ENCODE peak calls at places on chromosomes 3 and 15, in ten cellular contexts. E, A, M, T, S, I, C, P, B and Q are unnamed samples.
A peak's percentile ranks its signal among the peaks of the same experiment; 100 is the strongest.

GRCh38 chr15:45254405-45255293 is 2.6 kb downstream of the SLC28A2 start:
- DNase-seq in B (peak; percentile 32), M (no peak), S (peak; percentile 82), T (no peak), A (peak; percentile 71), I (no peak), P (peak; percentile 66), E (no peak), C (no peak), Q (peak; percentile 29)

GRCh38 chr15:43256341-43256740 is 10.4 kb downstream of the TGM5 start:
- DNase-seq in M (no peak), I (no peak), E (no peak), B (no peak), T (no peak), S (no peak), P (no peak), C (no peak), A (no peak), Q (no peak)

GRCh38 chr3:145750657-145751056 is 410.3 kb downstream of the PLOD2 start:
- DNase-seq in S (no peak), I (no peak), B (no peak), A (no peak), C (no peak), E (no peak), T (no peak), M (no peak), P (no peak), Q (no peak)

GRCh38 chr3:69767571-69767970 is 28.3 kb downstream of the MITF start:
- DNase-seq in M (no peak), C (peak; percentile 83), I (no peak), P (no peak), E (no peak), S (no peak), B (no peak), A (no peak), T (no peak), Q (no peak)

GRCh38 chr3:29937185-29937584 is 656.3 kb downstream of the RBMS3 start:
- DNase-seq in A (peak; percentile 66), M (no peak), E (no peak), T (peak; percentile 7), P (peak; percentile 64), C (no peak), S (no peak), B (no peak), I (peak; percentile 48), Q (peak; percentile 34)

GRCh38 chr15:44566176-44566575 is 29.2 kb downstream of the EIF3J start:
- DNase-seq in S (no peak), B (no peak), T (no peak), P (no peak), I (no peak), E (no peak), A (no peak), M (no peak), C (no peak), Q (no peak)

GRCh38 chr15:48564690-48565089 is 80.8 kb downstream of the FBN1 start:
- DNase-seq in C (no peak), T (no peak), S (no peak), P (peak; percentile 25), A (no peak), M (no peak), B (no peak), I (no peak), E (no peak), Q (no peak)

GRCh38 chr3:134249935-134250716 is 533 bp downstream of the RYK start:
- DNase-seq in I (peak; percentile 54), T (no peak), P (peak; percentile 61), A (peak; percentile 28), B (peak; percentile 79), S (no peak), M (no peak), E (peak; percentile 48), C (peak; percentile 65), Q (no peak)

GRCh38 chr3:186281172-186281571 is 80.9 kb downstream of the DGKG start:
- DNase-seq in M (no peak), B (no peak), P (peak; percentile 39), E (no peak), T (no peak), S (no peak), C (no peak), I (peak; percentile 62), A (peak; percentile 88), Q (peak; percentile 12)

GRCh38 chr3:195095035-195095703 is 175.8 kb downstream of the XXYLT1 start:
- DNase-seq in C (peak; percentile 39), P (no peak), E (no peak), M (no peak), I (no peak), A (no peak), T (no peak), S (no peak), B (no peak), Q (no peak)

GRCh38 chr3:47421741-47422649 is 41.2 kb downstream of the PTPN23 start:
- DNase-seq in M (no peak), P (peak; percentile 42), I (peak; percentile 25), B (no peak), A (no peak), C (no peak), T (no peak), E (no peak), S (no peak), Q (no peak)

GRCh38 chr15:73440571-73440970 is 2.4 kb upstream of the REC114 start:
- DNase-seq in E (no peak), A (no peak), C (no peak), S (no peak), B (no peak), I (no peak), M (no peak), P (no peak), T (no peak), Q (no peak)

GRCh38 chr3:30188713-30189112 is 417.7 kb upstream of the TGFBR2 start:
- DNase-seq in T (peak; percentile 62), S (no peak), M (no peak), A (peak; percentile 44), P (peak; percentile 85), E (no peak), I (no peak), B (peak; percentile 6), C (no peak), Q (peak; percentile 55)

GRCh38 chr3:134058728-134059601 is 29.2 kb upstream of the SLCO2A1 start:
- DNase-seq in B (no peak), E (no peak), M (no peak), P (no peak), S (no peak), T (no peak), I (no peak), C (no peak), A (no peak), Q (no peak)

GRCh38 chr15:70101459-70102113 is 3.9 kb upstream of the TLE3 start:
- DNase-seq in C (no peak), A (peak; percentile 86), S (no peak), E (no peak), I (peak; percentile 98), P (peak; percentile 74), M (peak; percentile 82), B (peak; percentile 89), T (no peak), Q (no peak)

GRCh38 chr3:24591661-24592555 is 97.3 kb upstream of the THRB start:
- DNase-seq in T (peak; percentile 70), M (no peak), E (no peak), S (no peak), A (no peak), I (no peak), B (no peak), P (peak; percentile 99), C (no peak), Q (peak; percentile 99)

GRCh38 chr3:71408903-71409302 is 174.6 kb downstream of the FOXP1 start:
- DNase-seq in E (no peak), T (no peak), B (no peak), I (no peak), A (no peak), P (no peak), S (no peak), C (no peak), M (no peak), Q (no peak)
- H3K27ac ChIP-seq in E (no peak overlapping the region), T (no peak overlapping the region), B (no peak overlapping the region), I (no peak overlapping the region), A (no peak overlapping the region), P (no peak overlapping the region), S (no peak overlapping the region), C (no peak overlapping the region), M (no peak overlapping the region), Q (no peak overlapping the region)

GRCh38 chr15:56098230-56098899 is 105.0 kb upstream of the NEDD4 start:
- DNase-seq in E (no peak), T (no peak), A (peak; percentile 21), I (no peak), P (no peak), M (no peak), B (peak; percentile 5), C (no peak), S (no peak), Q (no peak)
- H3K27ac ChIP-seq in E (no peak overlapping the region), T (no peak overlapping the region), A (no peak overlapping the region), I (no peak overlapping the region), P (no peak overlapping the region), M (no peak overlapping the region), B (peak overlapping the region; percentile 5), C (no peak overlapping the region), S (no peak overlapping the region), Q (no peak overlapping the region)

DNA sequence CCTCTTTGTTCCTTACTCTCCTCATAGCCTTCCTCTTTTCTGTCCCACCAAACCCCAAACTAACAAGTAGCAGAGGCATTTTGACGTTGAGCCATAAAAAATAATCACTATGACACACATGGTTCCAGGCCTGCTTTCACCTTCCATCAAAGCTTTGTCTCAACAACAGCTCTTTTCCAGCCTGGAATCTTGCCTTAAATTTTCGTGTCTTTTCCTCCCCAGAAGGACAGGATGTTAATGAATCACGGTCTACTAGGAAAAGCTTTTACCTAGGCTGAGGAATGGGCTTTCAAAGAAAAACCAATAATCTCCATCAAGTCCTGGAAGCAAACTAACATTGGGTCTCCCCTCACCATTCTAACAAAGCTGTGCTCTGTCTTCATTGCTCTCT is 107.1 kb upstream of the SLC4A7 start:
- DNase-seq in M (no peak), B (no peak), E (no peak), P (no peak), T (no peak), S (no peak), I (peak; percentile 16), C (no peak), A (peak; percentile 20), Q (no peak)
- H3K27ac ChIP-seq in M (no peak overlapping the region), B (peak overlapping the region; percentile 39), E (no peak overlapping the region), P (no peak overlapping the region), T (no peak overlapping the region), S (peak overlapping the region; percentile 90), I (no peak overlapping the region), C (peak overlapping the region; percentile 68), A (peak overlapping the region; percentile 39), Q (peak overlapping the region; percentile 74)

GRCh38 chr3:67016522-67017080 is 18.5 kb downstream of the KBTBD8 start:
- DNase-seq in B (no peak), T (no peak), M (no peak), P (no peak), S (no peak), E (no peak), C (no peak), A (no peak), I (no peak), Q (no peak)
- H3K27ac ChIP-seq in B (no peak overlapping the region), T (no peak overlapping the region), M (no peak overlapping the region), P (no peak overlapping the region), S (no peak overlapping the region), E (no peak overlapping the region), C (no peak overlapping the region), A (no peak overlapping the region), I (peak overlapping the region; percentile 82), Q (no peak overlapping the region)

GRCh38 chr3:13515786-13516783 is 32.8 kb upstream of the FBLN2 start:
- DNase-seq in S (no peak), P (no peak), A (no peak), B (no peak), E (no peak), M (no peak), T (no peak), C (no peak), I (peak; percentile 64), Q (no peak)
- H3K27ac ChIP-seq in S (no peak overlapping the region), P (no peak overlapping the region), A (no peak overlapping the region), B (peak overlapping the region; percentile 27), E (no peak overlapping the region), M (no peak overlapping the region), T (no peak overlapping the region), C (no peak overlapping the region), I (no peak overlapping the region), Q (no peak overlapping the region)